ENCODE peak calls at places on chromosomes 7 and 10, in six cellular contexts. M is AG09309, S is fibroblast of villous mesenchyme, Y is mucosa of descending colon, B is heart right ventricle, T is left ventricle myocardium inferior. Z is an unnamed sample.
A peak's percentile ranks its signal among the peaks of the same experiment; 100 is the strongest.

GRCh38 chr7:139758388-139758787 is 19.4 kb downstream of the HIPK2 start:
- DNase-seq in M (no peak), S (no peak), Y (peak; percentile 57), B (no peak), T (no peak), Z (no peak)

GRCh38 chr7:73974101-73974947 is 53.6 kb upstream of the ELN start:
- DNase-seq in M (no peak), S (no peak), Y (no peak), B (no peak), T (no peak), Z (peak; percentile 52)

GRCh38 chr10:14692344-14693199 is 82.1 kb downstream of the FAM107B start:
- DNase-seq in M (no peak), S (no peak), Y (no peak), B (no peak), T (no peak), Z (no peak)

GRCh38 chr7:50834679-50835078 is 52.0 kb upstream of the GRB10 start:
- DNase-seq in M (no peak), S (no peak), Y (no peak), B (no peak), T (no peak), Z (no peak)

GRCh38 chr10:122490786-122491680 is 29.7 kb downstream of the HTRA1 start:
- DNase-seq in M (no peak), S (no peak), Y (no peak), B (no peak), T (no peak), Z (no peak)

GRCh38 chr7:30135271-30135550 is 425 bp downstream of the MTURN start:
- DNase-seq in M (no peak), S (no peak), Y (no peak), B (no peak), T (no peak), Z (no peak)

GRCh38 chr10:48901152-48901705 is 38.4 kb downstream of the LRRC18 start:
- DNase-seq in M (no peak), S (no peak), Y (no peak), B (no peak), T (no peak), Z (no peak)

GRCh38 chr10:112802411-112803060 is 147.5 kb upstream of the TCF7L2 start:
- DNase-seq in M (no peak), S (no peak), Y (no peak), B (no peak), T (no peak), Z (no peak)

GRCh38 chr7:97006146-97006950 is 995 bp downstream of the DLX6 start:
- DNase-seq in M (no peak), S (peak; percentile 22), Y (peak; percentile 18), B (no peak), T (no peak), Z (no peak)

GRCh38 chr10:42650374-42650773 is 12.0 kb upstream of the ZNF33B start:
- DNase-seq in M (no peak), S (no peak), Y (no peak), B (no peak), T (no peak), Z (no peak)

GRCh38 chr10:80204801-80205477 is 398 bp downstream of the ANXA11 start:
- DNase-seq in M (no peak), S (peak; percentile 36), Y (peak; percentile 33), B (peak; percentile 63), T (peak; percentile 50), Z (no peak)

GRCh38 chr7:74173074-74173473 is 1.1 kb upstream of the EIF4H start:
- DNase-seq in M (no peak), S (no peak), Y (peak; percentile 52), B (no peak), T (no peak), Z (no peak)

GRCh38 chr10:30431435-30431911 is 2.5 kb upstream of the MAP3K8 start:
- DNase-seq in M (no peak), S (peak; percentile 78), Y (peak; percentile 82), B (peak; percentile 61), T (peak; percentile 41), Z (peak; percentile 79)

GRCh38 chr10:7288060-7288690 is 122.7 kb downstream of the SFMBT2 start:
- DNase-seq in M (no peak), S (no peak), Y (no peak), B (no peak), T (no peak), Z (no peak)

GRCh38 chr10:133274751-133275682 is 1.7 kb downstream of the ADAM8 start:
- DNase-seq in M (no peak), S (no peak), Y (peak; percentile 44), B (no peak), T (no peak), Z (no peak)

GRCh38 chr10:84525120-84525806 is 196.9 kb downstream of the CCSER2 start:
- DNase-seq in M (no peak), S (peak; percentile 42), Y (no peak), B (no peak), T (no peak), Z (no peak)

GRCh38 chr7:94471604-94472003 is 38.0 kb upstream of the CASD1 start:
- DNase-seq in M (no peak), S (no peak), Y (no peak), B (no peak), T (no peak), Z (no peak)

GRCh38 chr7:92964156-92964555 is 127.8 kb upstream of the CDK6 start:
- DNase-seq in M (no peak), S (no peak), Y (no peak), B (no peak), T (no peak), Z (no peak)

GRCh38 chr7:149414745-149415390 is 46.0 kb downstream of the ZNF777 start:
- DNase-seq in M (no peak), S (peak; percentile 65), Y (peak; percentile 34), B (peak; percentile 69), T (peak; percentile 61), Z (peak; percentile 84)

GRCh38 chr7:149409889-149410288 is 51.0 kb downstream of the ZNF777 start:
- DNase-seq in M (no peak), S (no peak), Y (no peak), B (no peak), T (no peak), Z (no peak)

GRCh38 chr7:149414171-149414570 is 46.7 kb downstream of the ZNF777 start:
- DNase-seq in M (no peak), S (no peak), Y (no peak), B (no peak), T (no peak), Z (no peak)

GRCh38 chr7:149420006-149420405 is 40.9 kb downstream of the ZNF777 start:
- DNase-seq in M (no peak), S (no peak), Y (no peak), B (no peak), T (no peak), Z (no peak)

DNA sequence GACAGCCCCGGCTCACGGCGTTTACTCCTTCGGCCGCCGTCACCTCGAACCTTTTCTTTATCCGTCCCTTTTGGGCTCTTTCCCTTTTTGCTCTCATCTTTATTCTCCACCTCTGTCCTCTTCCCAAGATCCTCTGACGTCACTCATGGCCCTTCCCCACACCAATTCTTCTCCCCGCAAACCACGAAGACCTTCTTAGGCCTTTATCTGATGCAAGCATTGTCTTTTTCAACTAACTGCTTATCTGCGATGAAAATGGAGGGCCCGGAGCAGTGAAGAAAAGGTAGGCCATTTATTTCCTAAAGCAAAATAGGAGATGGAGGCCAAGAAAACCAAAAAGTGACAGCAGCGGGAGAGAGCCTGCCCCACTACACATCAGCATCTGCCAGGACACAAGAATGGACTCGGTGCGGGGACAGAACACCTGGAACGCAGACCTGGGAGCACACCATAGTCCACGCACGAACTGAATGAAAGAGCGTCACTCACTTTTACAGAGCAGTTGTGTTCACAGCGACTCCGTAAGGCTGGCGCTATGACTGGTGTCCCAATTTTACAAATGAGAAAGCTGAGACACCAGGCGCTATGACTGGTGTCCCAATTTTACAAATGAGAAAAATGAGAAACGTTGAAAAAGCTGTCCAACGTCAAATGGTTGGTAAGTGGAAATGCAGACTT is 45.3 kb downstream of the ZNF777 start:
- DNase-seq in M (no peak), S (peak; percentile 30), Y (no peak), B (no peak), T (no peak), Z (no peak)
- H3K4me3 ChIP-seq in M (no peak overlapping the region), S (peak overlapping the region; percentile 44), Y (no peak overlapping the region), B (peak overlapping the region; percentile 38), T (peak overlapping the region; percentile 56), Z (peak overlapping the region; percentile 27)

DNA sequence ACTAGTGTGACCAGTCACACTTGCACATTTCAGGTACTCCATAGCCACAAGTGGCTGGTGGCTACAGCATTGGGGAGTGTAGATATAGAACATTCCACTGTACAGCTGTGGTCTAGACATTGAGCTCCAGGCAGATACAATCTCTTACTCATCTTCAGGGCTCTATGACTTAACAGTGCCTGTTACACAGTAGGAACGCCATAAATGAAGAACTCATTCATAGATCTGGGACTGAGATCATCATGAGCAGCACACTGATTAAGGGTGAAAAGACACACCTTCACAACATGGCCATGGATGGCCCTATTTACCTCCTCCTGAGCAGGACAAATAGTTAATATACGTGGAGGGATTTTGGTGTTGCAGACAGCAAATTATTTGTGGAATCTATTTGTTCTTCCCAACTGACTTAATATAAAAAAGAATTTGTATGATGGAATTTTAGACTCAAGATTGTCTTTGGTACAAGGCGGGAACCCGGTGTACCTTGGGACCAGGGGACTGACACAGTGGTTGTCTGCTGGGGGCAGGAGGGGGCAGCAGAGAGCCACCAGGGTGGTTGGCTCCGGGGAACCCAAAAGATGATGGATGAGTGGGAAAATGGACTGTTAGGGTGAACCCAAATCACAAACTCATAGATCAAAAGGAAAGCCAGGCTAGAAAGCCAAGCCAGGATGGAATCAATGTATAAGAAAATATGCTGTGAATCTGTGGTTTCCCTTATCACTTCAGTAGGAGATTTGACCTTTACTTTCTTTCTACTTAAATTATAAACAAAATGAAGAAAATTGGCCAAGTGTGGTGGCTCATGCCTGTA is 24.3 kb upstream of the CPA2 start:
- DNase-seq in M (no peak), S (peak; percentile 92), Y (peak; percentile 74), B (peak; percentile 63), T (peak; percentile 43), Z (peak; percentile 59)
- TF ChIP-seq CTCF in M (peak; percentile 91), S (peak; percentile 78), Y (peak; percentile 33), B (peak; percentile 67), T (peak; percentile 84), Z (peak; percentile 86)

GRCh38 chr7:101236292-101236691 is 1.3 kb downstream of the CLDN15 start:
- DNase-seq in M (no peak), S (no peak), Y (peak; percentile 37), B (no peak), T (no peak), Z (no peak)
- H3K4me3 ChIP-seq in M (no peak overlapping the region), S (no peak overlapping the region), Y (no peak overlapping the region), B (no peak overlapping the region), T (no peak overlapping the region), Z (no peak overlapping the region)

DNA sequence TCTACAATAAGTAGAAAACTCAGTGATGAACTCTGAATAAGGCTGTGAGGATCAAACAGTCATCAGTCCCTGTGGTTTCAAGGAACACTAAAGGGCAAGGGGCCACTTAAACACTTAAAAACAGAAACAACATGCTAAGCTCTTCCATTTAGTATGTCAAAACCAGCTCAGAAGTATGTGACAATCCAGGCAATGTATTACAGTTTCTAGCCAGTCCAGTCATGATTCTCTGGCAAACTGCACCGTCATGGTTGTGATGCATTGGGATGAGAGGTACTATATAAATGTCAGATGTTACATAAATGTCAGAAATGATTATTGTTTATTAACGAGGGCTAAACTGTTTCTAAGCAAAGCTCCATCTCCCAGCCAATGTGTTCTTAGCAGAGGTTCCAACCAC is 4.7 kb upstream of the CREB5 start:
- DNase-seq in M (peak; percentile 61), S (peak; percentile 71), Y (peak; percentile 12), B (no peak), T (no peak), Z (no peak)
- TF ChIP-seq CTCF in M (no peak), S (no peak), Y (no peak), B (no peak), T (no peak), Z (no peak)

GRCh38 chr7:101900103-101900502 is 82.7 kb downstream of the CUX1 start:
- DNase-seq in M (no peak), S (no peak), Y (no peak), B (peak; percentile 70), T (peak; percentile 72), Z (no peak)
- H3K4me3 ChIP-seq in M (peak overlapping the region; percentile 34), S (peak overlapping the region; percentile 24), Y (no peak overlapping the region), B (no peak overlapping the region), T (peak overlapping the region; percentile 44), Z (peak overlapping the region; percentile 0)

GRCh38 chr10:78260141-78260540 is 226.5 kb downstream of the RPS24 start:
- DNase-seq in M (no peak), S (peak; percentile 90), Y (no peak), B (no peak), T (no peak), Z (no peak)
- TF ChIP-seq CTCF in M (no peak), S (peak; percentile 15), Y (no peak), B (no peak), T (peak; percentile 10), Z (no peak)

Z was measured in right atrium auricular region.